ENCODE peak calls at places on chromosomes 2 and 18, in eight cellular contexts. K, W, M, F, A, L, G and R are unnamed samples.
A peak's percentile ranks its signal among the peaks of the same experiment; 100 is the strongest.

GRCh38 chr2:38791747-38792146 is 13.7 kb downstream of the GEMIN6 start:
- DNase-seq in L (no peak), A (no peak), W (no peak), M (no peak), K (no peak), G (no peak), F (no peak), R (no peak)

GRCh38 chr2:54092940-54093339 is 22.5 kb upstream of the ACYP2 start:
- DNase-seq in W (no peak), F (no peak), L (no peak), M (no peak), K (no peak), A (no peak), G (peak; percentile 49), R (no peak)

GRCh38 chr2:2846379-2847130 is 515.5 kb upstream of the MYT1L start:
- DNase-seq in K (peak; percentile 48), F (peak; percentile 98), G (no peak), A (peak; percentile 54), L (peak; percentile 96), W (no peak), M (no peak), R (no peak)

GRCh38 chr18:46148810-46149209 is 44.6 kb downstream of the HAUS1 start:
- DNase-seq in L (peak; percentile 73), K (peak; percentile 45), W (peak; percentile 39), F (peak; percentile 41), A (peak; percentile 16), M (peak; percentile 46), G (peak; percentile 49), R (peak; percentile 23)

GRCh38 chr2:111522231-111522768 is 361.7 kb downstream of the ANAPC1 start:
- DNase-seq in A (no peak), W (no peak), K (no peak), F (no peak), M (no peak), G (no peak), L (no peak), R (no peak)

GRCh38 chr2:111111101-111111755 is 9.5 kb upstream of the BCL2L11 start:
- DNase-seq in G (no peak), M (no peak), K (no peak), L (no peak), F (no peak), A (no peak), W (no peak), R (no peak)

GRCh38 chr2:202861987-202862386 is 9.6 kb downstream of the ICA1L start:
- DNase-seq in L (no peak), A (no peak), W (no peak), F (no peak), K (no peak), M (no peak), G (no peak), R (no peak)

GRCh38 chr2:227257820-227258219 is 67.2 kb upstream of the MFF start:
- DNase-seq in A (no peak), K (no peak), L (no peak), W (no peak), F (no peak), M (no peak), G (no peak), R (no peak)

GRCh38 chr18:56884511-56884910 is 233.4 kb downstream of the WDR7 start:
- DNase-seq in A (no peak), K (no peak), M (no peak), F (peak; percentile 12), W (no peak), G (no peak), L (no peak), R (no peak)

GRCh38 chr2:225889452-225889851 is 489.9 kb downstream of the NYAP2 start:
- DNase-seq in F (peak; percentile 2), K (no peak), M (peak; percentile 10), W (peak; percentile 65), G (peak; percentile 4), A (peak; percentile 10), L (no peak), R (no peak)

GRCh38 chr2:36559221-36559942 is 38.6 kb downstream of the FEZ2 start:
- DNase-seq in W (no peak), F (no peak), G (no peak), K (no peak), M (no peak), L (no peak), A (no peak), R (no peak)

GRCh38 chr2:216142540-216142939 is 33.4 kb downstream of the XRCC5 start:
- DNase-seq in F (no peak), G (no peak), W (peak; percentile 83), M (no peak), K (no peak), A (no peak), L (no peak), R (no peak)

GRCh38 chr2:215536476-215536875 is 100.6 kb upstream of the FN1 start:
- DNase-seq in A (no peak), W (no peak), M (no peak), F (no peak), K (no peak), G (no peak), L (no peak), R (no peak)

GRCh38 chr2:178426388-178426787 is 24.6 kb downstream of the PRKRA start:
- DNase-seq in L (no peak), G (no peak), F (no peak), W (no peak), M (no peak), A (no peak), K (no peak), R (no peak)

GRCh38 chr18:28063181-28063790 is 113.6 kb downstream of the CDH2 start:
- DNase-seq in K (no peak), F (no peak), G (no peak), M (no peak), A (no peak), L (no peak), W (no peak), R (no peak)

GRCh38 chr2:20604957-20605381 is 45.9 kb downstream of the HS1BP3 start:
- DNase-seq in M (no peak), F (peak; percentile 9), L (no peak), W (no peak), K (no peak), G (no peak), A (no peak), R (peak; percentile 84)

GRCh38 chr18:61992923-61993322 is 100.1 kb upstream of the RNF152 start:
- DNase-seq in W (no peak), M (no peak), F (no peak), L (no peak), A (no peak), K (no peak), G (no peak), R (no peak)

GRCh38 chr18:2089416-2089815 is 481.9 kb downstream of the METTL4 start:
- DNase-seq in F (no peak), L (no peak), W (no peak), G (no peak), A (no peak), K (no peak), M (no peak), R (no peak)

GRCh38 chr2:185757356-185757755 is 18.8 kb downstream of the FSIP2 start:
- DNase-seq in L (no peak), F (no peak), K (no peak), A (no peak), G (no peak), W (no peak), M (no peak), R (no peak)

GRCh38 chr18:59035591-59035990 is 104.1 kb upstream of the SEC11C start:
- DNase-seq in L (no peak), M (no peak), G (no peak), F (no peak), A (no peak), K (no peak), W (no peak), R (no peak)